ENCODE peak calls at places on chromosomes 1 and 21, in four cellular contexts. One of them, this sample, is unnamed.

GRCh38 chr1:11207898-11208611 is 18.9 kb downstream of the ANGPTL7 start:
- DNase-seq in neuronal stem cell: no peak
- DNase-seq in H1: no peak
- DNase-seq in IMR-90: no peak
- DNase-seq in this sample: no peak

GRCh38 chr1:229364216-229365065 is 21.6 kb upstream of the CCSAP start:
- DNase-seq in neuronal stem cell: no peak
- DNase-seq in H1: no peak
- DNase-seq in IMR-90: no peak
- DNase-seq in this sample: no peak

GRCh38 chr1:14707774-14708450 is 109.4 kb downstream of the KAZN start:
- DNase-seq in neuronal stem cell: no peak
- DNase-seq in H1: no peak
- DNase-seq in IMR-90: no peak
- DNase-seq in this sample: no peak

GRCh38 chr1:220880726-220881506 is 1.7 kb downstream of the HLX start:
- DNase-seq in neuronal stem cell: no peak
- DNase-seq in H1: peak
- DNase-seq in IMR-90: peak
- DNase-seq in this sample: peak

GRCh38 chr1:37761416-37762095 is 3.4 kb downstream of the EPHA10 start:
- DNase-seq in neuronal stem cell: no peak
- DNase-seq in H1: no peak
- DNase-seq in IMR-90: no peak
- DNase-seq in this sample: no peak

GRCh38 chr21:44967082-44968047 is 27.5 kb downstream of the SLX9 start:
- DNase-seq in neuronal stem cell: no peak
- DNase-seq in H1: no peak
- DNase-seq in IMR-90: no peak
- DNase-seq in this sample: no peak

GRCh38 chr1:22210176-22210575 is 67.3 kb upstream of the WNT4 start:
- DNase-seq in neuronal stem cell: no peak
- DNase-seq in H1: no peak
- DNase-seq in IMR-90: no peak
- DNase-seq in this sample: no peak

GRCh38 chr1:56647106-56647505 is 2.0 kb downstream of the PRKAA2 start:
- DNase-seq in neuronal stem cell: no peak
- DNase-seq in H1: no peak
- DNase-seq in IMR-90: no peak
- DNase-seq in this sample: peak

GRCh38 chr21:35256468-35256988 is 207.4 kb upstream of the RUNX1 start:
- DNase-seq in neuronal stem cell: peak
- DNase-seq in H1: no peak
- DNase-seq in IMR-90: peak
- DNase-seq in this sample: peak

GRCh38 chr1:147717051-147717705 is 43.2 kb downstream of the GJA5 start:
- DNase-seq in neuronal stem cell: no peak
- DNase-seq in H1: no peak
- DNase-seq in IMR-90: no peak
- DNase-seq in this sample: no peak

GRCh38 chr1:41805771-41806471 is 112.8 kb downstream of the HIVEP3 start:
- DNase-seq in neuronal stem cell: no peak
- DNase-seq in H1: no peak
- DNase-seq in IMR-90: no peak
- DNase-seq in this sample: no peak

GRCh38 chr1:46622341-46622740 is 5.7 kb upstream of the MOB3C start:
- DNase-seq in neuronal stem cell: no peak
- DNase-seq in H1: peak
- DNase-seq in IMR-90: peak
- DNase-seq in this sample: peak

GRCh38 chr21:29586696-29587095 is 288.0 kb downstream of the BACH1 start:
- DNase-seq in neuronal stem cell: no peak
- DNase-seq in H1: no peak
- DNase-seq in IMR-90: peak
- DNase-seq in this sample: no peak

GRCh38 chr1:47738560-47739182 is 258.5 kb downstream of the TRABD2B start:
- DNase-seq in neuronal stem cell: peak
- DNase-seq in H1: peak
- DNase-seq in IMR-90: peak
- DNase-seq in this sample: peak

GRCh38 chr1:172246521-172247390 is 173.7 kb upstream of the C1orf105 start:
- DNase-seq in neuronal stem cell: no peak
- DNase-seq in H1: no peak
- DNase-seq in IMR-90: no peak
- DNase-seq in this sample: no peak

GRCh38 chr1:26723013-26723991 is 27.5 kb downstream of the ARID1A start:
- DNase-seq in neuronal stem cell: peak
- DNase-seq in H1: peak
- DNase-seq in IMR-90: peak
- DNase-seq in this sample: peak

GRCh38 chr1:218274551-218274950 is 10.5 kb upstream of the RRP15 start:
- DNase-seq in neuronal stem cell: no peak
- DNase-seq in H1: no peak
- DNase-seq in IMR-90: no peak
- DNase-seq in this sample: no peak

GRCh38 chr1:243924588-243925349 is 74.7 kb upstream of the AKT3 start:
- DNase-seq in neuronal stem cell: no peak
- DNase-seq in H1: no peak
- DNase-seq in IMR-90: no peak
- DNase-seq in this sample: peak

GRCh38 chr1:63828322-63829044 is 54.7 kb downstream of the ROR1 start:
- DNase-seq in neuronal stem cell: no peak
- DNase-seq in H1: no peak
- DNase-seq in IMR-90: no peak
- DNase-seq in this sample: no peak

GRCh38 chr1:118987431-118988185 is 535 bp downstream of the TBX15 start:
- DNase-seq in neuronal stem cell: no peak
- DNase-seq in H1: peak
- DNase-seq in IMR-90: no peak
- DNase-seq in this sample: peak

GRCh38 chr1:99621340-99621901 is 24.5 kb upstream of the PALMD start:
- DNase-seq in neuronal stem cell: no peak
- DNase-seq in H1: no peak
- DNase-seq in IMR-90: peak
- DNase-seq in this sample: no peak

GRCh38 chr1:210293191-210293607 is 35.5 kb upstream of the HHAT start:
- DNase-seq in neuronal stem cell: no peak
- DNase-seq in H1: no peak
- DNase-seq in IMR-90: peak
- DNase-seq in this sample: peak

GRCh38 chr1:214638997-214639396 is 36.0 kb downstream of the CENPF start:
- DNase-seq in neuronal stem cell: no peak
- DNase-seq in H1: no peak
- DNase-seq in IMR-90: peak
- DNase-seq in this sample: peak

GRCh38 chr1:85607126-85607912 is 26.8 kb downstream of the CCN1 start:
- DNase-seq in neuronal stem cell: peak
- DNase-seq in H1: peak
- DNase-seq in IMR-90: peak
- DNase-seq in this sample: peak

GRCh38 chr1:173405281-173405680 is 71.9 kb upstream of the PRDX6 start:
- DNase-seq in neuronal stem cell: no peak
- DNase-seq in H1: no peak
- DNase-seq in IMR-90: no peak
- DNase-seq in this sample: no peak

GRCh38 chr1:203478986-203479385 is 3.4 kb downstream of the PRELP start:
- DNase-seq in neuronal stem cell: no peak
- DNase-seq in H1: no peak
- DNase-seq in IMR-90: no peak
- DNase-seq in this sample: peak

GRCh38 chr1:3530931-3531818 is 76.7 kb downstream of the ARHGEF16 start:
- DNase-seq in neuronal stem cell: peak
- DNase-seq in H1: peak
- DNase-seq in IMR-90: peak
- DNase-seq in this sample: no peak

GRCh38 chr1:31549807-31550620 is 26.3 kb upstream of the TINAGL1 start:
- DNase-seq in neuronal stem cell: no peak
- DNase-seq in H1: no peak
- DNase-seq in IMR-90: no peak
- DNase-seq in this sample: peak

GRCh38 chr1:31551206-31551605 is 25.1 kb upstream of the TINAGL1 start:
- DNase-seq in neuronal stem cell: no peak
- DNase-seq in H1: no peak
- DNase-seq in IMR-90: no peak
- DNase-seq in this sample: no peak

GRCh38 chr1:31545927-31546540 is 30.3 kb upstream of the TINAGL1 start:
- DNase-seq in neuronal stem cell: no peak
- DNase-seq in H1: no peak
- DNase-seq in IMR-90: no peak
- DNase-seq in this sample: no peak

GRCh38 chr1:31548899-31549806 is 27.2 kb upstream of the TINAGL1 start:
- DNase-seq in neuronal stem cell: peak
- DNase-seq in H1: peak
- DNase-seq in IMR-90: peak
- DNase-seq in this sample: peak

DNA sequence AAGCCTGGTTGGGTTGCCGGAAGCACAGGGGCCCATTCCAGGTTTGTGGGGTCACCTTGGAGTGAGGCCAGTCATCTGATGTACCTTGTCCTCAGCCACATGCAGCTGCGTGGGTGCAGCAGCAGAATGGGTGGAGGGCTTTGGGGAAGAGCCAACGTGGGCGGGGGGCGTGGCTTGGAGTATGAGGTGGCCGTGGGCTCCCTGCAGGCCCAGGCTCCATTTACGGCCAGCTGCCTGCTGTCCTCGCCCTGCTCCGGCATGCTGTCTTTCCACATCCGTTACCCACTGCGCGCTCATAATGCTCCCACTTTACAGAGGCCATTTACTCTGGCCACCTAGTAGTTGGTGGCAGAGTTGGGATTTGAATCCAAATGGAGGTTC is 27.8 kb upstream of the TINAGL1 start:
- DNase-seq in neuronal stem cell: no peak
- DNase-seq in H1: no peak
- DNase-seq in IMR-90: peak
- DNase-seq in this sample: no peak
- H3K14ac ChIP-seq in neuronal stem cell: peak
- H3K14ac ChIP-seq in H1: no peak
- H3K14ac ChIP-seq in IMR-90: no peak
- H3K14ac ChIP-seq in this sample: no peak

GRCh38 chr1:66341446-66342089 is 192.4 kb upstream of the SGIP1 start:
- DNase-seq in neuronal stem cell: no peak
- DNase-seq in H1: no peak
- DNase-seq in IMR-90: no peak
- DNase-seq in this sample: no peak
- H3K4me3 ChIP-seq in neuronal stem cell: no peak
- H3K4me3 ChIP-seq in H1: no peak
- H3K4me3 ChIP-seq in IMR-90: no peak
- H3K4me3 ChIP-seq in this sample: no peak

GRCh38 chr21:20445971-20446370 is 552.2 kb upstream of the NCAM2 start:
- DNase-seq in neuronal stem cell: no peak
- DNase-seq in H1: no peak
- DNase-seq in IMR-90: no peak
- DNase-seq in this sample: no peak
- H3K27ac ChIP-seq in neuronal stem cell: no peak
- H3K27ac ChIP-seq in H1: no peak
- H3K27ac ChIP-seq in IMR-90: no peak
- H3K27ac ChIP-seq in this sample: no peak

GRCh38 chr1:23533288-23534130 is 2.5 kb upstream of the E2F2 start:
- DNase-seq in neuronal stem cell: no peak
- DNase-seq in H1: no peak
- DNase-seq in IMR-90: no peak
- DNase-seq in this sample: no peak

GRCh38 chr1:23530089-23530749 is 814 bp downstream of the E2F2 start:
- DNase-seq in neuronal stem cell: no peak
- DNase-seq in H1: no peak
- DNase-seq in IMR-90: no peak
- DNase-seq in this sample: no peak

GRCh38 chr1:23529146-23530088 is 1.6 kb downstream of the E2F2 start:
- DNase-seq in neuronal stem cell: no peak
- DNase-seq in H1: no peak
- DNase-seq in IMR-90: no peak
- DNase-seq in this sample: no peak

GRCh38 chr1:23531695-23532094 is 662 bp upstream of the E2F2 start:
- DNase-seq in neuronal stem cell: no peak
- DNase-seq in H1: no peak
- DNase-seq in IMR-90: no peak
- DNase-seq in this sample: no peak

GRCh38 chr1:23530750-23531651 is at the start of gene E2F2:
- DNase-seq in neuronal stem cell: peak
- DNase-seq in H1: peak
- DNase-seq in IMR-90: peak
- DNase-seq in this sample: peak
- H3K14ac ChIP-seq in neuronal stem cell: peak
- H3K14ac ChIP-seq in H1: no peak
- H3K14ac ChIP-seq in IMR-90: peak
- H3K14ac ChIP-seq in this sample: peak

GRCh38 chr1:232962761-232963357 is 12.4 kb downstream of the NTPCR start:
- DNase-seq in neuronal stem cell: no peak
- DNase-seq in H1: no peak
- DNase-seq in IMR-90: peak
- DNase-seq in this sample: no peak
- H3K4me3 ChIP-seq in neuronal stem cell: no peak
- H3K4me3 ChIP-seq in H1: no peak
- H3K4me3 ChIP-seq in IMR-90: peak
- H3K4me3 ChIP-seq in this sample: no peak

DNA sequence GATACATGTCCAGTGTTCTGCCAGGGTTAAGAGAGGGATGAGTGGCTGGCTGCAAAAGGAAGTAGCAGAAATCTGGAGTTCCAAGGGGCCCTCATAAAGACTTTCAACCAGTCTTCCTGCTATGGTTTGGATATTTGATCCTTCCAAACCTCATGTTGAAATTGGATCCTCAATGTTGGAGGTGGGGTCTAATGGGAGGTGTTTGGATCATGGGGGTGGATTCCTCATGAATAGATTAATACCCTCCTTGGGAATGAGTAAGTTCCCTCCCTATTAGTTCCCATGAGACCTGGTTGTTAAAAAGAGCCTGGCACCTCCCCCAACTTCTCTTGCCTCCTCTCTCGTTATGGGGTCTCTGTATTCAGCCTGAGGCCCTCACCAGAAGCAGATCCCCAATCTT is 10.1 kb upstream of the GNG12 start:
- DNase-seq in neuronal stem cell: no peak
- DNase-seq in H1: no peak
- DNase-seq in IMR-90: peak
- DNase-seq in this sample: no peak
- H3K27ac ChIP-seq in neuronal stem cell: no peak
- H3K27ac ChIP-seq in H1: no peak
- H3K27ac ChIP-seq in IMR-90: no peak
- H3K27ac ChIP-seq in this sample: no peak

This sample was measured in mesenchymal stem cell.